ENCODE peak calls at places on chromosomes 16 and 17, in five cellular contexts. U, K, H, D and J are unnamed samples.

GRCh38 chr17:72719582-72720493 is 372.6 kb downstream of the SLC39A11 start:
- DNase-seq in H (no peak), U (no peak), K (peak), D (no peak), J (no peak)

GRCh38 chr17:60364006-60364405 is 27.9 kb downstream of the USP32 start:
- DNase-seq in U (no peak), H (no peak), D (no peak), K (no peak), J (no peak)

GRCh38 chr17:74923538-74924249 is 379 bp upstream of the OTOP2 start:
- DNase-seq in D (peak), U (no peak), K (peak), H (peak), J (peak)

GRCh38 chr17:18859256-18859655 is 1.3 kb downstream of the PRPSAP2 start:
- DNase-seq in K (peak), D (peak), H (peak), U (no peak), J (peak)

GRCh38 chr17:42554250-42555121 is 1.8 kb downstream of the HSD17B1 start:
- DNase-seq in D (peak), U (peak), H (peak), K (peak), J (peak)

GRCh38 chr16:66026211-66026610 is 340.3 kb upstream of the CDH5 start:
- DNase-seq in D (no peak), K (no peak), U (no peak), H (no peak), J (no peak)

GRCh38 chr16:67430504-67431076 is 331 bp upstream of the HSD11B2 start:
- DNase-seq in H (no peak), U (no peak), K (no peak), D (no peak), J (no peak)

GRCh38 chr17:3005696-3006095 is 57.7 kb downstream of the OR1D5 start:
- DNase-seq in K (no peak), H (no peak), D (no peak), U (no peak), J (no peak)

GRCh38 chr17:33686171-33686570 is 393.1 kb upstream of the ASIC2 start:
- DNase-seq in K (no peak), U (no peak), D (no peak), H (peak), J (no peak)

GRCh38 chr16:28217326-28217725 is 5.6 kb upstream of the XPO6 start:
- DNase-seq in H (no peak), U (no peak), K (no peak), D (no peak), J (no peak)

GRCh38 chr16:85851034-85851780 is 47.8 kb upstream of the IRF8 start:
- DNase-seq in H (no peak), D (no peak), K (no peak), U (peak), J (no peak)

GRCh38 chr16:5560084-5560483 is 462.5 kb upstream of the EEF2KMT start:
- DNase-seq in H (no peak), U (no peak), K (no peak), D (no peak), J (no peak)

GRCh38 chr16:85898521-85899442 is at the start of gene IRF8:
- DNase-seq in D (peak), U (peak), K (peak), H (peak), J (peak)

GRCh38 chr17:76092526-76093413 is 10.8 kb downstream of the EXOC7 start:
- DNase-seq in U (no peak), K (no peak), H (no peak), D (no peak), J (no peak)

GRCh38 chr16:30697264-30698138 is 1.5 kb upstream of the SRCAP start:
- DNase-seq in H (peak), K (peak), D (peak), U (no peak), J (peak)

GRCh38 chr17:82889496-82890338 is 49.9 kb upstream of the ZNF750 start:
- DNase-seq in U (no peak), H (no peak), D (no peak), K (no peak), J (no peak)

GRCh38 chr17:75749545-75750389 is 15.2 kb downstream of the GALK1 start:
- DNase-seq in D (peak), K (peak), U (peak), H (peak), J (peak)

GRCh38 chr16:72072514-72073342 is 9.7 kb downstream of the HPR start:
- DNase-seq in D (peak), U (no peak), K (no peak), H (no peak), J (peak)

GRCh38 chr16:80735846-80736245 is 68.6 kb downstream of the CDYL2 start:
- DNase-seq in U (no peak), H (no peak), K (no peak), D (no peak), J (no peak)

GRCh38 chr16:85240982-85241924 is 129.0 kb upstream of the CIBAR2 start:
- DNase-seq in U (no peak), K (no peak), H (no peak), D (no peak), J (no peak)

GRCh38 chr17:80760501-80760900 is 215.9 kb downstream of the RPTOR start:
- DNase-seq in H (no peak), U (no peak), D (no peak), K (no peak), J (no peak)

GRCh38 chr16:10879681-10880589 is 2.9 kb downstream of the CIITA start:
- DNase-seq in U (peak), H (no peak), D (no peak), K (no peak), J (no peak)

GRCh38 chr17:8832711-8833352 is 33.7 kb upstream of the MFSD6L start:
- DNase-seq in U (no peak), K (no peak), D (no peak), H (no peak), J (no peak)

GRCh38 chr17:39775075-39775474 is 37.3 kb downstream of the GRB7 start:
- DNase-seq in K (no peak), H (no peak), D (no peak), U (no peak), J (no peak)